ENCODE peak calls at places on chromosomes 7 and 10, in ten cellular contexts. A is endothelial cell; L is stimulated activated CD4-positive, alpha-beta T cell treated with anti-CD3 and anti-CD28 coated beads, Interleukin-4, amount 100 ng/mL, for 4 hours; H is activated CD4-positive, alpha-beta T cell treated with anti-CD3 and anti-CD28 coated beads, Interleukin-2, amount 50 U/mL, for 1 hour; S is left ventricle myocardium inferior; F is Calu3; Z is sigmoid colon; U is ACHN; V is germinal center; T is iris pigment epithelial cell. P is an unnamed sample.

GRCh38 chr10:60994128-60994527 is 50.1 kb upstream of the RHOBTB1 start:
- DNase-seq in A (no peak), L (no peak), H (no peak), S (no peak), F (no peak), Z (no peak), U (no peak), V (no peak), T (no peak), P (no peak)

GRCh38 chr7:12737364-12737763 is 49.9 kb downstream of the ARL4A start:
- DNase-seq in A (no peak), L (no peak), H (no peak), S (no peak), F (no peak), Z (no peak), U (no peak), V (no peak), T (no peak), P (no peak)

GRCh38 chr10:130895172-130895571 is 416.3 kb downstream of the TCERG1L start:
- DNase-seq in A (no peak), L (no peak), H (no peak), S (no peak), F (no peak), Z (no peak), U (no peak), V (no peak), T (no peak), P (no peak)

GRCh38 chr10:124386186-124387077 is 32.3 kb downstream of the OAT start:
- DNase-seq in A (no peak), L (no peak), H (no peak), S (no peak), F (no peak), Z (peak), U (no peak), V (no peak), T (no peak), P (no peak)

GRCh38 chr10:71383972-71384687 is 12.6 kb upstream of the CDH23 start:
- DNase-seq in A (peak), L (peak), H (peak), S (peak), F (peak), Z (peak), U (peak), V (peak), T (peak), P (no peak)

GRCh38 chr7:108293190-108293612 is 163.0 kb downstream of the NRCAM start:
- DNase-seq in A (no peak), L (no peak), H (no peak), S (no peak), F (no peak), Z (no peak), U (no peak), V (no peak), T (no peak), P (no peak)

GRCh38 chr10:44467090-44467489 is 82.2 kb upstream of the CXCL12 start:
- DNase-seq in A (no peak), L (no peak), H (no peak), S (no peak), F (no peak), Z (no peak), U (no peak), V (no peak), T (no peak), P (no peak)

GRCh38 chr7:24964177-24964576 is 15.8 kb downstream of the OSBPL3 start:
- DNase-seq in A (no peak), L (no peak), H (no peak), S (no peak), F (no peak), Z (no peak), U (no peak), V (no peak), T (no peak), P (no peak)

GRCh38 chr10:59847888-59848287 is 58.5 kb downstream of the CCDC6 start:
- DNase-seq in A (no peak), L (no peak), H (no peak), S (no peak), F (no peak), Z (no peak), U (no peak), V (no peak), T (no peak), P (no peak)

GRCh38 chr10:60944159-60944909 is at the start of gene RHOBTB1:
- DNase-seq in A (peak), L (no peak), H (peak), S (peak), F (peak), Z (peak), U (peak), V (peak), T (peak), P (peak)

GRCh38 chr10:3836222-3836820 is 51.3 kb upstream of the KLF6 start:
- DNase-seq in A (no peak), L (no peak), H (no peak), S (no peak), F (no peak), Z (no peak), U (no peak), V (no peak), T (no peak), P (no peak)

GRCh38 chr7:150408393-150409299 is 29.5 kb downstream of the ZNF775 start:
- DNase-seq in A (no peak), L (no peak), H (no peak), S (no peak), F (no peak), Z (peak), U (no peak), V (peak), T (no peak), P (no peak)

GRCh38 chr10:67696029-67696428 is at the start of gene CTNNA3:
- DNase-seq in A (no peak), L (no peak), H (no peak), S (no peak), F (no peak), Z (no peak), U (no peak), V (peak), T (no peak), P (no peak)

GRCh38 chr7:44827567-44827966 is 20.3 kb downstream of the H2AZ2 start:
- DNase-seq in A (no peak), L (no peak), H (no peak), S (no peak), F (no peak), Z (no peak), U (no peak), V (no peak), T (no peak), P (no peak)

GRCh38 chr7:143223784-143224183 is 1.9 kb downstream of the TAS2R40 start:
- DNase-seq in A (no peak), L (no peak), H (no peak), S (no peak), F (peak), Z (no peak), U (no peak), V (no peak), T (no peak), P (no peak)

GRCh38 chr7:100847360-100847759 is 5.2 kb upstream of the SLC12A9 start:
- DNase-seq in A (no peak), L (no peak), H (no peak), S (no peak), F (no peak), Z (no peak), U (no peak), V (no peak), T (no peak), P (no peak)

GRCh38 chr10:10785627-10786333 is 231.9 kb upstream of the CELF2 start:
- DNase-seq in A (no peak), L (no peak), H (no peak), S (no peak), F (no peak), Z (no peak), U (peak), V (no peak), T (peak), P (no peak)

GRCh38 chr10:133257489-133258065 is 19.1 kb downstream of the ADAM8 start:
- DNase-seq in A (peak), L (no peak), H (no peak), S (peak), F (peak), Z (peak), U (peak), V (peak), T (peak), P (no peak)

GRCh38 chr10:124041684-124042445 is 51.5 kb downstream of the CHST15 start:
- DNase-seq in A (no peak), L (no peak), H (no peak), S (no peak), F (no peak), Z (no peak), U (no peak), V (no peak), T (no peak), P (no peak)

GRCh38 chr7:33745934-33746333 is 159.4 kb upstream of the BMPER start:
- DNase-seq in A (no peak), L (no peak), H (no peak), S (no peak), F (no peak), Z (no peak), U (no peak), V (no peak), T (no peak), P (no peak)

GRCh38 chr10:3426190-3426845 is 253.7 kb upstream of the PITRM1 start:
- DNase-seq in A (no peak), L (no peak), H (no peak), S (no peak), F (peak), Z (no peak), U (peak), V (no peak), T (peak), P (no peak)

GRCh38 chr7:77415822-77416620 is at the start of gene GSAP:
- DNase-seq in A (peak), L (peak), H (peak), S (peak), F (peak), Z (peak), U (peak), V (peak), T (peak), P (no peak)

GRCh38 chr10:86522385-86522855 is 828 bp upstream of the WAPL start:
- DNase-seq in A (no peak), L (no peak), H (no peak), S (no peak), F (no peak), Z (no peak), U (no peak), V (peak), T (peak), P (no peak)